ENCODE peak calls at places on chromosomes 6 and 20, in nine cellular contexts. M is activated CD8-positive, alpha-beta memory T cell treated with anti-CD3 and anti-CD28 coated beads for 4 hours; I is RKO; H is posterior cingulate gyrus; R is activated T-cell treated with anti-CD3 and anti-CD28 coated beads for 1 hour; P is head of caudate nucleus; G is osteoblast; N is breast epithelium; U is nucleus accumbens. D is an unnamed sample.

GRCh38 chr6:101080597-101080996 is 199.5 kb upstream of the ASCC3 start:
- DNase-seq in G (no peak), P (peak), R (no peak), N (no peak), M (no peak), H (no peak), I (peak), U (no peak), D (no peak)

GRCh38 chr6:105769987-105770386 is 316.1 kb upstream of the PRDM1 start:
- DNase-seq in P (no peak), N (no peak), R (no peak), G (peak), U (no peak), H (no peak), M (no peak), I (peak), D (no peak)

GRCh38 chr6:151481752-151482151 is 12.1 kb upstream of the CCDC170 start:
- DNase-seq in R (no peak), P (no peak), M (no peak), H (no peak), N (no peak), U (no peak), G (no peak), I (no peak), D (no peak)

GRCh38 chr6:80316655-80317332 is 210.3 kb downstream of the BCKDHB start:
- DNase-seq in I (no peak), U (no peak), G (peak), M (no peak), P (peak), R (no peak), H (no peak), N (no peak), D (no peak)

GRCh38 chr6:45196121-45196520 is 132.0 kb upstream of the RUNX2 start:
- DNase-seq in I (no peak), G (no peak), U (no peak), H (no peak), P (no peak), N (no peak), R (no peak), M (no peak), D (no peak)

GRCh38 chr6:9563996-9564395 is 850.9 kb downstream of the TFAP2A start:
- DNase-seq in N (no peak), H (no peak), I (no peak), P (no peak), G (no peak), M (no peak), U (no peak), R (no peak), D (no peak)

GRCh38 chr20:4573564-4574355 is 147.9 kb upstream of the PRND start:
- DNase-seq in N (no peak), H (no peak), P (no peak), I (no peak), R (no peak), U (no peak), M (no peak), G (peak), D (no peak)

GRCh38 chr20:62776692-62777527 is 19.4 kb upstream of the MRGBP start:
- DNase-seq in I (peak), N (no peak), R (peak), M (peak), G (no peak), U (no peak), H (no peak), P (no peak), D (no peak)

GRCh38 chr6:75563032-75563431 is 38.6 kb upstream of the SENP6 start:
- DNase-seq in U (no peak), G (no peak), R (no peak), M (no peak), P (no peak), N (no peak), H (no peak), I (peak), D (no peak)

GRCh38 chr6:142729618-142730017 is 215.4 kb downstream of the HIVEP2 start:
- DNase-seq in H (no peak), P (no peak), R (no peak), U (no peak), N (no peak), M (no peak), G (no peak), I (no peak), D (no peak)

GRCh38 chr6:30837870-30838269 is 46.4 kb upstream of the DDR1 start:
- DNase-seq in R (no peak), N (no peak), U (no peak), I (peak), M (no peak), H (no peak), G (no peak), P (no peak), D (no peak)

GRCh38 chr6:45990162-45990561 is 25.5 kb downstream of the CLIC5 start:
- DNase-seq in U (no peak), M (no peak), P (no peak), H (no peak), G (no peak), N (no peak), I (no peak), R (no peak), D (no peak)

GRCh38 chr20:1171461-1172093 is 13.2 kb downstream of the TMEM74B start:
- DNase-seq in M (no peak), G (peak), P (no peak), N (no peak), U (no peak), R (no peak), H (no peak), I (peak), D (no peak)

GRCh38 chr20:60057866-60058807 is 99.9 kb downstream of the CDH26 start:
- DNase-seq in I (no peak), M (no peak), G (peak), H (no peak), R (no peak), U (no peak), P (peak), N (no peak), D (no peak)